ENCODE peak calls at places on chromosomes 5 and 9, in five cellular contexts. One of them, this sample, is unnamed.

GRCh38 chr5:108432024-108432423 is 50.1 kb upstream of the FBXL17 start:
- DNase-seq in neuronal stem cell: no peak
- DNase-seq in GM06990: no peak
- DNase-seq in tibial nerve: no peak
- DNase-seq in HCT116: no peak
- DNase-seq in this sample: no peak

GRCh38 chr5:73447234-73448071 is 1.1 kb downstream of the FOXD1 start:
- DNase-seq in neuronal stem cell: no peak
- DNase-seq in GM06990: no peak
- DNase-seq in tibial nerve: no peak
- DNase-seq in HCT116: no peak
- DNase-seq in this sample: no peak

GRCh38 chr5:24477958-24478357 is 166.8 kb downstream of the CDH10 start:
- DNase-seq in neuronal stem cell: no peak
- DNase-seq in GM06990: no peak
- DNase-seq in tibial nerve: no peak
- DNase-seq in HCT116: no peak
- DNase-seq in this sample: no peak

GRCh38 chr9:80503692-80504400 is 932.1 kb downstream of the TLE4 start:
- DNase-seq in neuronal stem cell: no peak
- DNase-seq in GM06990: no peak
- DNase-seq in tibial nerve: no peak
- DNase-seq in HCT116: no peak
- DNase-seq in this sample: no peak

GRCh38 chr5:57804007-57804444 is 321.4 kb upstream of the ACTBL2 start:
- DNase-seq in neuronal stem cell: no peak
- DNase-seq in GM06990: no peak
- DNase-seq in tibial nerve: no peak
- DNase-seq in HCT116: no peak
- DNase-seq in this sample: no peak

GRCh38 chr5:173535166-173535975 is 81.1 kb downstream of the BOD1 start:
- DNase-seq in neuronal stem cell: no peak
- DNase-seq in GM06990: no peak
- DNase-seq in tibial nerve: no peak
- DNase-seq in HCT116: no peak
- DNase-seq in this sample: no peak

GRCh38 chr5:123874600-123875201 is 362.7 kb downstream of the CSNK1G3 start:
- DNase-seq in neuronal stem cell: peak; percentile 60
- DNase-seq in GM06990: no peak
- DNase-seq in tibial nerve: no peak
- DNase-seq in HCT116: no peak
- DNase-seq in this sample: no peak

GRCh38 chr9:13705913-13706312 is 426.4 kb upstream of the MPDZ start:
- DNase-seq in neuronal stem cell: no peak
- DNase-seq in GM06990: no peak
- DNase-seq in tibial nerve: peak; percentile 50
- DNase-seq in HCT116: no peak
- DNase-seq in this sample: no peak

GRCh38 chr9:35603506-35603985 is 1.5 kb upstream of the TESK1 start:
- DNase-seq in neuronal stem cell: no peak
- DNase-seq in GM06990: no peak
- DNase-seq in tibial nerve: peak; percentile 58
- DNase-seq in HCT116: no peak
- DNase-seq in this sample: no peak

GRCh38 chr5:173802670-173803165 is 85.4 kb upstream of the CPEB4 start:
- DNase-seq in neuronal stem cell: no peak
- DNase-seq in GM06990: no peak
- DNase-seq in tibial nerve: no peak
- DNase-seq in HCT116: no peak
- DNase-seq in this sample: no peak

GRCh38 chr9:122126340-122127333 is 32.9 kb downstream of the NDUFA8 start:
- DNase-seq in neuronal stem cell: no peak
- DNase-seq in GM06990: no peak
- DNase-seq in tibial nerve: no peak
- DNase-seq in HCT116: no peak
- DNase-seq in this sample: no peak

GRCh38 chr5:141649972-141650371 is 1.2 kb downstream of the FCHSD1 start:
- DNase-seq in neuronal stem cell: no peak
- DNase-seq in GM06990: no peak
- DNase-seq in tibial nerve: no peak
- DNase-seq in HCT116: no peak
- DNase-seq in this sample: no peak

GRCh38 chr5:116242363-116242762 is 157.5 kb downstream of the COMMD10 start:
- DNase-seq in neuronal stem cell: no peak
- DNase-seq in GM06990: no peak
- DNase-seq in tibial nerve: no peak
- DNase-seq in HCT116: no peak
- DNase-seq in this sample: no peak

GRCh38 chr5:64865662-64866061 is 96.9 kb downstream of the CWC27 start:
- DNase-seq in neuronal stem cell: no peak
- DNase-seq in GM06990: no peak
- DNase-seq in tibial nerve: no peak
- DNase-seq in HCT116: no peak
- DNase-seq in this sample: no peak

GRCh38 chr5:57176350-57176857 is 2.5 kb downstream of the GPBP1 start:
- DNase-seq in neuronal stem cell: no peak
- DNase-seq in GM06990: no peak
- DNase-seq in tibial nerve: no peak
- DNase-seq in HCT116: no peak
- DNase-seq in this sample: peak; percentile 28

GRCh38 chr9:15373881-15374280 is 48.8 kb upstream of the SNAPC3 start:
- DNase-seq in neuronal stem cell: no peak
- DNase-seq in GM06990: no peak
- DNase-seq in tibial nerve: no peak
- DNase-seq in HCT116: no peak
- DNase-seq in this sample: no peak

GRCh38 chr9:93183106-93183662 is 755 bp upstream of the WNK2 start:
- DNase-seq in neuronal stem cell: no peak
- DNase-seq in GM06990: no peak
- DNase-seq in tibial nerve: no peak
- DNase-seq in HCT116: no peak
- DNase-seq in this sample: no peak

GRCh38 chr9:121393318-121393717 is 23.3 kb upstream of the STOM start:
- DNase-seq in neuronal stem cell: no peak
- DNase-seq in GM06990: no peak
- DNase-seq in tibial nerve: no peak
- DNase-seq in HCT116: no peak
- DNase-seq in this sample: no peak

GRCh38 chr9:89477811-89478583 is 19.9 kb downstream of the SEMA4D start:
- DNase-seq in neuronal stem cell: no peak
- DNase-seq in GM06990: no peak
- DNase-seq in tibial nerve: no peak
- DNase-seq in HCT116: no peak
- DNase-seq in this sample: peak; percentile 63

GRCh38 chr9:85332487-85332886 is 409.3 kb downstream of the AGTPBP1 start:
- DNase-seq in neuronal stem cell: no peak
- DNase-seq in GM06990: no peak
- DNase-seq in tibial nerve: no peak
- DNase-seq in HCT116: peak; percentile 18
- DNase-seq in this sample: no peak

GRCh38 chr9:91157891-91158660 is 203.6 kb downstream of the AUH start:
- DNase-seq in neuronal stem cell: no peak
- DNase-seq in GM06990: no peak
- DNase-seq in tibial nerve: no peak
- DNase-seq in HCT116: no peak
- DNase-seq in this sample: no peak

GRCh38 chr5:125480901-125481300 is 734.5 kb upstream of the ZNF608 start:
- DNase-seq in neuronal stem cell: no peak
- DNase-seq in GM06990: no peak
- DNase-seq in tibial nerve: no peak
- DNase-seq in HCT116: no peak
- DNase-seq in this sample: no peak

GRCh38 chr5:18742830-18743229 is 1108.6 kb downstream of the TAF11L14 start:
- DNase-seq in neuronal stem cell: no peak
- DNase-seq in GM06990: no peak
- DNase-seq in tibial nerve: no peak
- DNase-seq in HCT116: no peak
- DNase-seq in this sample: no peak
- H3K36me3 ChIP-seq in neuronal stem cell: no peaks in the 10 kb centered on the region
- H3K36me3 ChIP-seq in GM06990: no peaks in the 10 kb centered on the region
- H3K36me3 ChIP-seq in tibial nerve: no peaks in the 10 kb centered on the region
- H3K36me3 ChIP-seq in HCT116: no peaks in the 10 kb centered on the region
- H3K36me3 ChIP-seq in this sample: no peaks in the 10 kb centered on the region

GRCh38 chr5:132586063-132586462 is 29.3 kb downstream of the RAD50 start:
- DNase-seq in neuronal stem cell: no peak
- DNase-seq in GM06990: no peak
- DNase-seq in tibial nerve: no peak
- DNase-seq in HCT116: no peak
- DNase-seq in this sample: no peak
- H3K36me3 ChIP-seq in neuronal stem cell: peaks cover 4% of the 10 kb centered on the region
- H3K36me3 ChIP-seq in GM06990: peaks cover 1% of the 10 kb centered on the region
- H3K36me3 ChIP-seq in tibial nerve: peaks cover 86% of the 10 kb centered on the region
- H3K36me3 ChIP-seq in HCT116: peaks cover 31% of the 10 kb centered on the region
- H3K36me3 ChIP-seq in this sample: no peaks in the 10 kb centered on the region

GRCh38 chr5:154816891-154817492 is 33.4 kb downstream of the FAXDC2 start:
- DNase-seq in neuronal stem cell: no peak
- DNase-seq in GM06990: no peak
- DNase-seq in tibial nerve: no peak
- DNase-seq in HCT116: no peak
- DNase-seq in this sample: no peak
- H3K36me3 ChIP-seq in neuronal stem cell: peaks cover 45% of the 10 kb centered on the region
- H3K36me3 ChIP-seq in GM06990: peaks cover 43% of the 10 kb centered on the region
- H3K36me3 ChIP-seq in tibial nerve: peaks cover 96% of the 10 kb centered on the region
- H3K36me3 ChIP-seq in HCT116: peaks cover 55% of the 10 kb centered on the region
- H3K36me3 ChIP-seq in this sample: peaks cover 5% of the 10 kb centered on the region

DNA sequence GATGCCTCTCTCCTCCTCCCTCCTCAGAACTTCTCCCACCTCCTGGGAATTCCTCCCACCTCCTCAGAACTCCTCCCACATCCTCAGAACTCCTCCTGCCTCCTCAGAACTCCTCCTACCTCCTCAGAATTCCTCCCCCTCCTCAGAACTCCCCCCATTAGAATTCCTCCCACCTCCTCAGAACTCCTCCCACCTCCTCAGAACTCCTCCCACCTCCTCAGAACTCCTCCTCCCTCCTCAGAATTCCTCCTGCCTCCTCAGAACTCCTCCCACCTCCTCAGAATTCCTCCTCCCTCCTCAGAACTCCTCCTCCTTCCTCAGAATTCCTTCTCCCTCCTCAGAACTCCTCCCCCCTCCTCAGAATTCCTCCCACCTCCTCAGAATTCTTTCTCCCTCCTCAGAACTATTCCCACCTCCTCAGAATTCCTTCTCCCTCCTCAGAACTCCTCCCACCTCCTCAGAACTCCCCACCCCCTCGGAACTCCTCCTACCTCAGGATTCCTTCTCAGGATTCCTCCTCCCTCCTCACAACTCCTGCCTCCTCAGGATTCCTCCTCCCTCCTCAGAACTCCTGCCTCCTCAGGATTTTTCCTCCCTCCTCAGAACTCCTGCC is 23.9 kb downstream of the SLC46A2 start:
- DNase-seq in neuronal stem cell: no peak
- DNase-seq in GM06990: no peak
- DNase-seq in tibial nerve: no peak
- DNase-seq in HCT116: peak; percentile 48
- DNase-seq in this sample: no peak
- H3K36me3 ChIP-seq in neuronal stem cell: no peaks in the 10 kb centered on the region
- H3K36me3 ChIP-seq in GM06990: no peaks in the 10 kb centered on the region
- H3K36me3 ChIP-seq in tibial nerve: peaks cover 49% of the 10 kb centered on the region
- H3K36me3 ChIP-seq in HCT116: no peaks in the 10 kb centered on the region
- H3K36me3 ChIP-seq in this sample: no peaks in the 10 kb centered on the region

DNA sequence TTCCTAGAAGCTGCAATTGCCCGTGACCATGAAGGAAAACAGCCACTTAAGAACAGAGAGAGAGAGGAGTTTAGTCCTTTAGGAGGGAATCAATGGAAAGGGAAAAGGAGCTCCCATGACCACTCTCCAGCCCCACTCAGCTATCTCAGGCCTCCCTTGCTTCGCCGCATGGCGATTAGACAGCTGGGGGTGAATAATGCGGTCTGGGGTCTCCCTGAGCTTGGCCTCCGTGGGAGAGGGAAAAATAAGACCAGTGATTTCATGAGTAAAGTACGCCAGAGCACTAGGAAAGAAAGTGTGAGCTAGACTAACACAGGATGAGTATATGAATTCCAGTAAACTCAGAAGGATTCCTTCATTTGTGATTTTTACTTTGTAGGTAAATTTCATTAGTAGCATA is 180.3 kb downstream of the TRIO start:
- DNase-seq in neuronal stem cell: no peak
- DNase-seq in GM06990: no peak
- DNase-seq in tibial nerve: no peak
- DNase-seq in HCT116: no peak
- DNase-seq in this sample: no peak
- H3K36me3 ChIP-seq in neuronal stem cell: peaks cover 11% of the 10 kb centered on the region
- H3K36me3 ChIP-seq in GM06990: peaks cover 29% of the 10 kb centered on the region
- H3K36me3 ChIP-seq in tibial nerve: peaks cover 55% of the 10 kb centered on the region
- H3K36me3 ChIP-seq in HCT116: peaks cover 12% of the 10 kb centered on the region
- H3K36me3 ChIP-seq in this sample: no peaks in the 10 kb centered on the region

GRCh38 chr5:180852510-180852909 is 8.6 kb downstream of the ZFP62 start:
- DNase-seq in neuronal stem cell: no peak
- DNase-seq in GM06990: no peak
- DNase-seq in tibial nerve: no peak
- DNase-seq in HCT116: no peak
- DNase-seq in this sample: no peak

GRCh38 chr5:180850434-180851078 is 10.5 kb downstream of the ZFP62 start:
- DNase-seq in neuronal stem cell: no peak
- DNase-seq in GM06990: no peak
- DNase-seq in tibial nerve: no peak
- DNase-seq in HCT116: no peak
- DNase-seq in this sample: no peak

GRCh38 chr5:180849827-180850226 is 11.2 kb downstream of the ZFP62 start:
- DNase-seq in neuronal stem cell: no peak
- DNase-seq in GM06990: no peak
- DNase-seq in tibial nerve: no peak
- DNase-seq in HCT116: no peak
- DNase-seq in this sample: no peak

GRCh38 chr5:180853121-180853520 is 8.0 kb downstream of the ZFP62 start:
- DNase-seq in neuronal stem cell: no peak
- DNase-seq in GM06990: no peak
- DNase-seq in tibial nerve: no peak
- DNase-seq in HCT116: no peak
- DNase-seq in this sample: no peak

GRCh38 chr5:180853522-180853921 is 7.6 kb downstream of the ZFP62 start:
- DNase-seq in neuronal stem cell: no peak
- DNase-seq in GM06990: no peak
- DNase-seq in tibial nerve: no peak
- DNase-seq in HCT116: no peak
- DNase-seq in this sample: no peak
- H3K36me3 ChIP-seq in neuronal stem cell: peaks cover 33% of the 10 kb centered on the region
- H3K36me3 ChIP-seq in GM06990: peaks cover 21% of the 10 kb centered on the region
- H3K36me3 ChIP-seq in tibial nerve: peaks cover 92% of the 10 kb centered on the region
- H3K36me3 ChIP-seq in HCT116: peaks cover 70% of the 10 kb centered on the region
- H3K36me3 ChIP-seq in this sample: peaks cover 6% of the 10 kb centered on the region

GRCh38 chr9:95030920-95031662 is 286.4 kb downstream of the FANCC start:
- DNase-seq in neuronal stem cell: no peak
- DNase-seq in GM06990: no peak
- DNase-seq in tibial nerve: no peak
- DNase-seq in HCT116: no peak
- DNase-seq in this sample: no peak

GRCh38 chr9:95029720-95030119 is 287.8 kb downstream of the FANCC start:
- DNase-seq in neuronal stem cell: no peak
- DNase-seq in GM06990: no peak
- DNase-seq in tibial nerve: no peak
- DNase-seq in HCT116: no peak
- DNase-seq in this sample: no peak

GRCh38 chr9:95028855-95029219 is 288.7 kb downstream of the FANCC start:
- DNase-seq in neuronal stem cell: no peak
- DNase-seq in GM06990: no peak
- DNase-seq in tibial nerve: no peak
- DNase-seq in HCT116: no peak
- DNase-seq in this sample: no peak

GRCh38 chr9:95029251-95029650 is 288.3 kb downstream of the FANCC start:
- DNase-seq in neuronal stem cell: no peak
- DNase-seq in GM06990: no peak
- DNase-seq in tibial nerve: no peak
- DNase-seq in HCT116: no peak
- DNase-seq in this sample: no peak

GRCh38 chr9:95030344-95030743 is 287.2 kb downstream of the FANCC start:
- DNase-seq in neuronal stem cell: no peak
- DNase-seq in GM06990: no peak
- DNase-seq in tibial nerve: no peak
- DNase-seq in HCT116: no peak
- DNase-seq in this sample: no peak
- H3K36me3 ChIP-seq in neuronal stem cell: no peaks in the 10 kb centered on the region
- H3K36me3 ChIP-seq in GM06990: peaks cover 2% of the 10 kb centered on the region
- H3K36me3 ChIP-seq in tibial nerve: peaks cover 11% of the 10 kb centered on the region
- H3K36me3 ChIP-seq in HCT116: no peaks in the 10 kb centered on the region
- H3K36me3 ChIP-seq in this sample: peaks cover 2% of the 10 kb centered on the region